ENCODE peak calls at places on chromosomes 6 and 20, in seven cellular contexts. One of them, this sample, is unnamed.

GRCh38 chr20:24896984-24897383 is 52.1 kb upstream of the CST7 start:
- DNase-seq in mammary epithelial cell: no peak
- DNase-seq in psoas muscle: no peak
- DNase-seq in fibroblast of pulmonary artery: no peak
- DNase-seq in fibroblast of mammary gland: no peak
- DNase-seq in colonic mucosa: no peak
- DNase-seq in adrenal gland: no peak
- DNase-seq in this sample: no peak

GRCh38 chr20:43558412-43559146 is at the start of gene SGK2:
- DNase-seq in fibroblast of pulmonary artery: peak
- DNase-seq in colonic mucosa: peak
- DNase-seq in psoas muscle: no peak
- DNase-seq in fibroblast of mammary gland: peak
- DNase-seq in adrenal gland: peak
- DNase-seq in mammary epithelial cell: no peak
- DNase-seq in this sample: no peak

GRCh38 chr20:1875169-1875554 is 20.0 kb upstream of the SIRPA start:
- DNase-seq in fibroblast of mammary gland: no peak
- DNase-seq in mammary epithelial cell: no peak
- DNase-seq in adrenal gland: no peak
- DNase-seq in fibroblast of pulmonary artery: no peak
- DNase-seq in colonic mucosa: no peak
- DNase-seq in psoas muscle: no peak
- DNase-seq in this sample: no peak

GRCh38 chr20:57748601-57749130 is 38.9 kb upstream of the PMEPA1 start:
- DNase-seq in fibroblast of mammary gland: peak
- DNase-seq in mammary epithelial cell: peak
- DNase-seq in colonic mucosa: peak
- DNase-seq in adrenal gland: peak
- DNase-seq in psoas muscle: peak
- DNase-seq in fibroblast of pulmonary artery: peak
- DNase-seq in this sample: peak

GRCh38 chr6:27882624-27883023 is 29.6 kb downstream of the OR2B2 start:
- DNase-seq in adrenal gland: no peak
- DNase-seq in mammary epithelial cell: no peak
- DNase-seq in colonic mucosa: no peak
- DNase-seq in fibroblast of mammary gland: no peak
- DNase-seq in psoas muscle: no peak
- DNase-seq in fibroblast of pulmonary artery: no peak
- DNase-seq in this sample: no peak

GRCh38 chr6:19342616-19343015 is 494.6 kb upstream of the ID4 start:
- DNase-seq in psoas muscle: no peak
- DNase-seq in colonic mucosa: no peak
- DNase-seq in fibroblast of mammary gland: peak
- DNase-seq in adrenal gland: no peak
- DNase-seq in mammary epithelial cell: peak
- DNase-seq in fibroblast of pulmonary artery: peak
- DNase-seq in this sample: peak

GRCh38 chr6:35592178-35592577 is 79.5 kb upstream of the TULP1 start:
- DNase-seq in psoas muscle: no peak
- DNase-seq in fibroblast of pulmonary artery: no peak
- DNase-seq in adrenal gland: no peak
- DNase-seq in fibroblast of mammary gland: no peak
- DNase-seq in colonic mucosa: no peak
- DNase-seq in mammary epithelial cell: no peak
- DNase-seq in this sample: no peak

GRCh38 chr20:16493486-16493885 is 79.8 kb downstream of the KIF16B start:
- DNase-seq in fibroblast of pulmonary artery: no peak
- DNase-seq in fibroblast of mammary gland: no peak
- DNase-seq in colonic mucosa: no peak
- DNase-seq in psoas muscle: no peak
- DNase-seq in adrenal gland: peak
- DNase-seq in mammary epithelial cell: no peak
- DNase-seq in this sample: no peak

GRCh38 chr6:101776919-101777350 is 383.4 kb downstream of the GRIK2 start:
- DNase-seq in fibroblast of pulmonary artery: no peak
- DNase-seq in fibroblast of mammary gland: no peak
- DNase-seq in colonic mucosa: no peak
- DNase-seq in mammary epithelial cell: no peak
- DNase-seq in adrenal gland: no peak
- DNase-seq in psoas muscle: no peak
- DNase-seq in this sample: no peak

GRCh38 chr6:131694832-131695426 is 6.3 kb downstream of the OR2A4 start:
- DNase-seq in adrenal gland: peak
- DNase-seq in colonic mucosa: peak
- DNase-seq in fibroblast of pulmonary artery: peak
- DNase-seq in psoas muscle: no peak
- DNase-seq in mammary epithelial cell: peak
- DNase-seq in fibroblast of mammary gland: peak
- DNase-seq in this sample: peak

GRCh38 chr6:104332407-104332806 is 527.3 kb downstream of the HACE1 start:
- DNase-seq in mammary epithelial cell: no peak
- DNase-seq in fibroblast of mammary gland: no peak
- DNase-seq in fibroblast of pulmonary artery: no peak
- DNase-seq in adrenal gland: no peak
- DNase-seq in psoas muscle: no peak
- DNase-seq in colonic mucosa: no peak
- DNase-seq in this sample: no peak

GRCh38 chr6:157787080-157787479 is 36.0 kb upstream of the SNX9 start:
- DNase-seq in psoas muscle: no peak
- DNase-seq in mammary epithelial cell: no peak
- DNase-seq in fibroblast of pulmonary artery: peak
- DNase-seq in fibroblast of mammary gland: peak
- DNase-seq in colonic mucosa: peak
- DNase-seq in adrenal gland: no peak
- DNase-seq in this sample: no peak

GRCh38 chr6:158039178-158039557 is 57.5 kb downstream of the SYNJ2 start:
- DNase-seq in adrenal gland: no peak
- DNase-seq in fibroblast of pulmonary artery: no peak
- DNase-seq in psoas muscle: no peak
- DNase-seq in colonic mucosa: no peak
- DNase-seq in mammary epithelial cell: no peak
- DNase-seq in fibroblast of mammary gland: no peak
- DNase-seq in this sample: no peak

GRCh38 chr6:24766685-24767462 is 7.9 kb upstream of the GMNN start:
- DNase-seq in psoas muscle: no peak
- DNase-seq in fibroblast of pulmonary artery: peak
- DNase-seq in adrenal gland: no peak
- DNase-seq in fibroblast of mammary gland: peak
- DNase-seq in colonic mucosa: no peak
- DNase-seq in mammary epithelial cell: peak
- DNase-seq in this sample: peak

GRCh38 chr6:132300323-132300949 is 100.8 kb downstream of the MOXD1 start:
- DNase-seq in psoas muscle: no peak
- DNase-seq in fibroblast of pulmonary artery: peak
- DNase-seq in mammary epithelial cell: peak
- DNase-seq in fibroblast of mammary gland: peak
- DNase-seq in adrenal gland: peak
- DNase-seq in colonic mucosa: peak
- DNase-seq in this sample: peak

GRCh38 chr6:53363341-53364079 is 14.8 kb upstream of the ELOVL5 start:
- DNase-seq in mammary epithelial cell: no peak
- DNase-seq in fibroblast of mammary gland: no peak
- DNase-seq in psoas muscle: no peak
- DNase-seq in fibroblast of pulmonary artery: no peak
- DNase-seq in adrenal gland: no peak
- DNase-seq in colonic mucosa: no peak
- DNase-seq in this sample: no peak

GRCh38 chr6:132551214-132551613 is 1.3 kb upstream of the TAAR8 start:
- DNase-seq in mammary epithelial cell: no peak
- DNase-seq in psoas muscle: no peak
- DNase-seq in fibroblast of pulmonary artery: no peak
- DNase-seq in colonic mucosa: no peak
- DNase-seq in adrenal gland: no peak
- DNase-seq in fibroblast of mammary gland: no peak
- DNase-seq in this sample: no peak

GRCh38 chr6:32655311-32655710 is 11.1 kb downstream of the HLA-DQB1 start:
- DNase-seq in fibroblast of mammary gland: no peak
- DNase-seq in fibroblast of pulmonary artery: no peak
- DNase-seq in psoas muscle: no peak
- DNase-seq in mammary epithelial cell: no peak
- DNase-seq in colonic mucosa: no peak
- DNase-seq in adrenal gland: no peak
- DNase-seq in this sample: no peak

GRCh38 chr20:38190936-38191371 is 25.9 kb upstream of the TGM2 start:
- DNase-seq in mammary epithelial cell: no peak
- DNase-seq in psoas muscle: no peak
- DNase-seq in fibroblast of pulmonary artery: no peak
- DNase-seq in fibroblast of mammary gland: no peak
- DNase-seq in adrenal gland: no peak
- DNase-seq in colonic mucosa: no peak
- DNase-seq in this sample: no peak

GRCh38 chr6:34580707-34581560 is 24.8 kb upstream of the SPDEF start:
- DNase-seq in fibroblast of mammary gland: no peak
- DNase-seq in colonic mucosa: no peak
- DNase-seq in mammary epithelial cell: no peak
- DNase-seq in adrenal gland: no peak
- DNase-seq in fibroblast of pulmonary artery: peak
- DNase-seq in psoas muscle: no peak
- DNase-seq in this sample: peak

GRCh38 chr20:12111431-12112088 is 193.9 kb downstream of the BTBD3 start:
- DNase-seq in adrenal gland: no peak
- DNase-seq in psoas muscle: no peak
- DNase-seq in fibroblast of mammary gland: no peak
- DNase-seq in fibroblast of pulmonary artery: no peak
- DNase-seq in colonic mucosa: no peak
- DNase-seq in mammary epithelial cell: no peak
- DNase-seq in this sample: no peak

DNA sequence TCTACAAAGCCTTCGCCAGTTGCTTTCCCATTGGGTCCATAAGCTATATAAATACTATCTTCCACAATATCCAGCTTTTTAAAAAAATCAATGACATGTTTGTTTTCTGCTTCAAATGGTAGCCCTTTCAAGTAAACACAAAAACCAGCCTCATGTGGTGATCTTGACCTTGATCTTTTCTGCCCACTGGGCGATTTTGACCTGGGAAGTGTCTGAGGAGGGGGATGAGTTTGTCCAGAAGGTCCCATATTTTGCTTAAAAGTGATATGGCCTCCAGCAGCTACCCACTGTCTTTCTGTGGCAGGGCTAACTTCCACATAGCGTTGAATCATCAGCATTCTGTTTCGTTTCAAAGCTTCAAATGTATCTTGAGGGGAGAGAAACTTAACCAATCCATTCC is 10.8 kb downstream of the CPNE1 start:
- DNase-seq in psoas muscle: no peak
- DNase-seq in adrenal gland: no peak
- DNase-seq in mammary epithelial cell: no peak
- DNase-seq in colonic mucosa: no peak
- DNase-seq in fibroblast of mammary gland: no peak
- DNase-seq in fibroblast of pulmonary artery: no peak
- DNase-seq in this sample: no peak
- TF ChIP-seq CTCF in psoas muscle: no peak
- TF ChIP-seq CTCF in adrenal gland: no peak
- TF ChIP-seq CTCF in mammary epithelial cell: no peak
- TF ChIP-seq CTCF in colonic mucosa: no peak
- TF ChIP-seq CTCF in fibroblast of mammary gland: no peak
- TF ChIP-seq CTCF in fibroblast of pulmonary artery: no peak
- TF ChIP-seq CTCF in this sample: no peak

DNA sequence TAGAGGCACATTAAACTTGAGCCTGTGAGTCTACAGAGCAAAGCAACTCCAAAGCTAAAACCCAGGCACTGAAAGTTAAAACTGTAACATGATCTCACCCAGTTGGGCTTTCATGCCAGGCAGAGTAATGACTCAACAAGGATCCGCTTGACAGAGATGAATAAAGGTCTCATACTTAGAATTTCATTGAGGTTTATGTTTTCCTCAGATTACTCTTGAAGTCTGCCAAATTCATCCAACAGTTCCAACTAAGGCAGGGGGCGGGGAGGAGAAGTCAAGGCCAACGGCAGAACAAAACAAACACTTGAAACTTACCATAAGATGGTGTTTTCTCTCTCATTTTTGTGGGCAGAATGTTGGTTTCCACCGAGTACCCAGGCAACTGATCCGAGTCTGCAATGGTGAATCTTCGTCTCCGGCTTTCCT is 54.0 kb upstream of the IPCEF1 start:
- DNase-seq in fibroblast of mammary gland: peak
- DNase-seq in fibroblast of pulmonary artery: peak
- DNase-seq in psoas muscle: no peak
- DNase-seq in mammary epithelial cell: peak
- DNase-seq in adrenal gland: peak
- DNase-seq in colonic mucosa: no peak
- DNase-seq in this sample: peak
- H3K4me3 ChIP-seq in fibroblast of mammary gland: no peak
- H3K4me3 ChIP-seq in fibroblast of pulmonary artery: no peak
- H3K4me3 ChIP-seq in psoas muscle: peak
- H3K4me3 ChIP-seq in mammary epithelial cell: no peak
- H3K4me3 ChIP-seq in adrenal gland: no peak
- H3K4me3 ChIP-seq in colonic mucosa: no peak
- H3K4me3 ChIP-seq in this sample: peak

GRCh38 chr6:42104095-42104806 is 38.2 kb downstream of the C6orf132 start:
- DNase-seq in fibroblast of mammary gland: peak
- DNase-seq in fibroblast of pulmonary artery: peak
- DNase-seq in adrenal gland: peak
- DNase-seq in colonic mucosa: peak
- DNase-seq in mammary epithelial cell: no peak
- DNase-seq in psoas muscle: peak
- DNase-seq in this sample: peak
- TF ChIP-seq CTCF in fibroblast of mammary gland: peak
- TF ChIP-seq CTCF in fibroblast of pulmonary artery: peak
- TF ChIP-seq CTCF in adrenal gland: peak
- TF ChIP-seq CTCF in colonic mucosa: peak
- TF ChIP-seq CTCF in mammary epithelial cell: peak
- TF ChIP-seq CTCF in psoas muscle: peak
- TF ChIP-seq CTCF in this sample: peak

GRCh38 chr20:56257604-56258003 is 9.1 kb downstream of the MC3R start:
- DNase-seq in adrenal gland: no peak
- DNase-seq in mammary epithelial cell: peak
- DNase-seq in colonic mucosa: no peak
- DNase-seq in psoas muscle: no peak
- DNase-seq in fibroblast of mammary gland: no peak
- DNase-seq in fibroblast of pulmonary artery: no peak
- DNase-seq in this sample: no peak

DNA sequence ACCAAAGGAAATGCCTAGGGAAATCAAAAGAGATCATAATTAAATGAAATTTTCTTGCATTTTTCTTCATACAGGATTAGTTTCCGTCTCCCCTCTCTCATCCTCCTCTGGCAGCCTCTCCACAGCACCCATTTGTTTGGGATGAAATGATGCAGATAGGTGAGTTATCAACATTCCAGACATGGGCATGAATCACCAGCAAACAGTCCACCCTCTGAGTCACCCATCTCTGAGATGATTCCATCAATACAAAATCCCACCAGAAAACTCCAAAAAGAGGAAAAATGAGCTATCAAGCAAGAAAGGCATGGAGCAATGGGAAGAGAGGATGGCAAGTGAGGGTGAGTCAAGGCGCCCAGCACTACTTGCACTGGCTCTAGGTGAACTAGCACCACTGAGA is 11.4 kb downstream of the MC3R start:
- DNase-seq in fibroblast of pulmonary artery: no peak
- DNase-seq in psoas muscle: no peak
- DNase-seq in colonic mucosa: no peak
- DNase-seq in mammary epithelial cell: peak
- DNase-seq in fibroblast of mammary gland: no peak
- DNase-seq in adrenal gland: no peak
- DNase-seq in this sample: no peak
- H3K4me3 ChIP-seq in fibroblast of pulmonary artery: no peak
- H3K4me3 ChIP-seq in psoas muscle: no peak
- H3K4me3 ChIP-seq in colonic mucosa: no peak
- H3K4me3 ChIP-seq in mammary epithelial cell: no peak
- H3K4me3 ChIP-seq in fibroblast of mammary gland: no peak
- H3K4me3 ChIP-seq in adrenal gland: no peak
- H3K4me3 ChIP-seq in this sample: no peak